ENCODE peak calls at places on chromosomes 6 and 20, in five cellular contexts. Q, L, K, D and M are unnamed samples.

GRCh38 chr20:17725094-17725835 is 25.5 kb downstream of the BANF2 start:
- DNase-seq in Q (no peak), L (no peak), K (no peak), D (no peak), M (no peak)

GRCh38 chr20:57714409-57715267 is 4.8 kb upstream of the PMEPA1 start:
- DNase-seq in Q (no peak), L (no peak), K (no peak), D (no peak), M (no peak)

GRCh38 chr6:41966961-41967311 is 25.3 kb upstream of the CCND3 start:
- DNase-seq in Q (no peak), L (no peak), K (no peak), D (no peak), M (no peak)

GRCh38 chr6:160131636-160132296 is 10.2 kb downstream of the SLC22A1 start:
- DNase-seq in Q (no peak), L (no peak), K (no peak), D (no peak), M (no peak)

GRCh38 chr20:37377346-37378081 is 31.6 kb downstream of the SRC start:
- DNase-seq in Q (no peak), L (no peak), K (no peak), D (no peak), M (no peak)

GRCh38 chr6:52552278-52552643 is 24.6 kb downstream of the TRAM2 start:
- DNase-seq in Q (no peak), L (no peak), K (no peak), D (no peak), M (no peak)

GRCh38 chr6:123873974-123874373 is 70.3 kb downstream of the NKAIN2 start:
- DNase-seq in Q (no peak), L (no peak), K (no peak), D (no peak), M (no peak)

GRCh38 chr20:25223179-25223661 is 24.7 kb upstream of the PYGB start:
- DNase-seq in Q (no peak), L (peak), K (peak), D (no peak), M (no peak)